ENCODE peak calls at places on chromosomes 5 and 9, in eight cellular contexts. R is body of pancreas, P is tibial artery, J is BE2C, M is neural progenitor cell, Q is Peyer's patch, G is PC-3, C is endothelial cell of umbilical vein. L is an unnamed sample. For H3K4me1 and H3K9me3, the result is how much of the 10 kb centered on the place peaks cover.

GRCh38 chr5:121053055-121053985 is 589.2 kb downstream of the PRR16 start:
- DNase-seq in C (no peak), Q (no peak), M (no peak), R (no peak), J (peak), G (peak), P (no peak), L (no peak)

GRCh38 chr5:54964405-54964804 is 21.0 kb downstream of the ESM1 start:
- DNase-seq in R (no peak), G (no peak), Q (no peak), J (no peak), C (no peak), M (no peak), P (no peak), L (no peak)

GRCh38 chr9:112404367-112404979 is 24.6 kb downstream of the HSDL2 start:
- DNase-seq in G (no peak), J (no peak), P (no peak), C (no peak), M (no peak), Q (no peak), R (no peak), L (no peak)

GRCh38 chr5:140145818-140146522 is 20.2 kb downstream of the IGIP start:
- DNase-seq in M (peak), P (peak), R (peak), J (peak), Q (peak), C (peak), G (peak), L (peak)

GRCh38 chr5:139808481-139809330 is 13.1 kb downstream of the PSD2 start:
- DNase-seq in P (no peak), M (peak), G (peak), J (no peak), R (no peak), C (peak), Q (no peak), L (no peak)

GRCh38 chr5:177311361-177311722 is 356 bp downstream of the MXD3 start:
- DNase-seq in Q (no peak), J (peak), G (peak), P (no peak), M (no peak), R (peak), C (no peak), L (no peak)

GRCh38 chr9:129398901-129399300 is 220.8 kb upstream of the IER5L start:
- DNase-seq in C (no peak), R (peak), P (no peak), G (no peak), J (peak), M (no peak), Q (no peak), L (no peak)

GRCh38 chr9:83036043-83036442 is 26.9 kb downstream of the RASEF start:
- DNase-seq in R (no peak), Q (no peak), J (peak), P (no peak), M (no peak), G (no peak), C (no peak), L (no peak)

GRCh38 chr9:7549261-7549660 is 250.3 kb downstream of the DMAC1 start:
- DNase-seq in Q (peak), M (peak), R (no peak), G (no peak), C (no peak), J (no peak), P (peak), L (no peak)

GRCh38 chr5:122091942-122092600 is 14.0 kb upstream of the LOX start:
- DNase-seq in Q (no peak), C (peak), J (no peak), P (no peak), G (peak), R (no peak), M (peak), L (no peak)

GRCh38 chr9:124040935-124041816 is 29.6 kb downstream of the LHX2 start:
- DNase-seq in J (peak), C (peak), G (no peak), P (no peak), Q (peak), R (peak), M (peak), L (no peak)

GRCh38 chr9:134544388-134545212 is 97.0 kb upstream of the COL5A1 start:
- DNase-seq in P (no peak), R (no peak), Q (no peak), J (no peak), G (peak), C (peak), M (peak), L (no peak)

GRCh38 chr5:167720676-167721260 is 570.7 kb upstream of the WWC1 start:
- DNase-seq in J (no peak), G (peak), R (no peak), P (no peak), C (no peak), M (no peak), Q (no peak), L (no peak)

GRCh38 chr9:5587024-5587423 is 41.9 kb upstream of the RIC1 start:
- DNase-seq in P (no peak), R (no peak), M (no peak), G (peak), J (no peak), C (no peak), Q (no peak), L (no peak)

GRCh38 chr5:91794856-91795548 is 411.9 kb upstream of the ARRDC3 start:
- DNase-seq in Q (no peak), R (no peak), M (no peak), G (peak), C (no peak), J (no peak), P (no peak), L (no peak)

GRCh38 chr5:168991311-168991710 is 309.6 kb downstream of the SLIT3 start:
- DNase-seq in Q (no peak), R (no peak), G (peak), P (no peak), J (no peak), M (no peak), C (no peak), L (no peak)

GRCh38 chr5:149750596-149750995 is 20.5 kb downstream of the PPARGC1B start:
- DNase-seq in Q (no peak), P (no peak), R (no peak), G (no peak), J (no peak), C (no peak), M (no peak), L (no peak)

GRCh38 chr9:15135167-15135792 is 171.7 kb downstream of the TTC39B start:
- DNase-seq in J (peak), R (peak), P (peak), M (peak), Q (peak), C (peak), G (peak), L (peak)

GRCh38 chr5:52875827-52876226 is 88.1 kb downstream of the ITGA1 start:
- DNase-seq in J (no peak), G (no peak), M (no peak), P (no peak), Q (no peak), C (no peak), R (no peak), L (no peak)

GRCh38 chr9:115104908-115105307 is 13.0 kb downstream of the TNC start:
- DNase-seq in C (no peak), R (no peak), Q (no peak), P (no peak), M (no peak), G (peak), J (no peak), L (no peak)

GRCh38 chr5:77958642-77959315 is 182.6 kb upstream of the TBCA start:
- DNase-seq in R (no peak), C (no peak), G (no peak), Q (no peak), P (no peak), M (peak), J (no peak), L (no peak)

GRCh38 chr5:128920345-128921215 is 44.7 kb upstream of the SLC27A6 start:
- DNase-seq in R (no peak), P (no peak), Q (no peak), J (no peak), C (peak), G (peak), M (no peak), L (no peak)

GRCh38 chr5:144369001-144369400 is 198.3 kb downstream of the KCTD16 start:
- DNase-seq in Q (no peak), G (no peak), P (no peak), J (no peak), M (no peak), C (no peak), R (peak), L (no peak)

GRCh38 chr9:91711755-91712591 is 238.1 kb downstream of the ROR2 start:
- DNase-seq in M (no peak), P (no peak), C (no peak), Q (peak), R (no peak), J (no peak), G (peak), L (no peak)

GRCh38 chr5:127870914-127871313 is 167.7 kb downstream of the CCDC192 start:
- DNase-seq in G (no peak), M (peak), C (peak), R (peak), P (peak), J (peak), Q (no peak), L (peak)

GRCh38 chr5:132465095-132465707 is 25.4 kb downstream of the IRF1 start:
- DNase-seq in R (no peak), J (no peak), Q (peak), M (no peak), P (peak), G (no peak), C (no peak), L (no peak)

GRCh38 chr9:35996358-35996970 is 38.5 kb upstream of the OR2S2 start:
- DNase-seq in C (no peak), G (no peak), M (no peak), R (no peak), J (no peak), P (no peak), Q (no peak), L (no peak)

GRCh38 chr5:172508471-172509404 is 54.4 kb upstream of the SH3PXD2B start:
- DNase-seq in R (no peak), G (no peak), J (no peak), C (no peak), P (no peak), M (no peak), Q (peak), L (peak)

GRCh38 chr5:39140558-39141168 is 66.5 kb upstream of the RICTOR start:
- DNase-seq in P (no peak), R (no peak), C (no peak), M (no peak), J (no peak), G (peak), Q (no peak), L (no peak)

GRCh38 chr9:129343697-129344375 is 165.8 kb upstream of the IER5L start:
- DNase-seq in P (peak), R (no peak), G (no peak), J (no peak), Q (peak), C (no peak), M (no peak), L (peak)

GRCh38 chr9:70389642-70390266 is 24.7 kb downstream of the KLF9 start:
- DNase-seq in J (no peak), G (peak), P (no peak), M (peak), C (peak), R (no peak), Q (no peak), L (peak)

GRCh38 chr9:122991370-122991830 is 42.1 kb upstream of the GPR21 start:
- DNase-seq in C (peak), G (peak), M (peak), Q (no peak), R (peak), J (peak), P (no peak), L (no peak)

GRCh38 chr5:134432677-134433359 is 21.1 kb upstream of the CDKN2AIPNL start:
- DNase-seq in Q (no peak), G (no peak), J (no peak), P (no peak), M (no peak), R (no peak), C (no peak), L (no peak)
- TF ChIP-seq CTCF in Q (no peak), G (no peak), J (no peak), P (no peak), M (no peak), R (no peak), C (no peak), L (no peak)

GRCh38 chr5:65065112-65065511 is 296.4 kb downstream of the CWC27 start:
- DNase-seq in Q (no peak), M (no peak), R (no peak), G (no peak), P (no peak), C (no peak), J (no peak), L (no peak)
- H3K4me1 ChIP-seq in Q (under half), M (under half), R (under half), G (under half), P (under half), C (under half), J (under half), L (under half)

GRCh38 chr5:178982941-178983340 is 12.2 kb downstream of the GRM6 start:
- DNase-seq in Q (no peak), P (no peak), C (no peak), G (no peak), J (no peak), M (no peak), R (no peak), L (no peak)
- H3K9me3 ChIP-seq in Q (half or more), P (half or more), C (under half), G (under half), J (under half), M (under half), R (under half), L (half or more)

DNA sequence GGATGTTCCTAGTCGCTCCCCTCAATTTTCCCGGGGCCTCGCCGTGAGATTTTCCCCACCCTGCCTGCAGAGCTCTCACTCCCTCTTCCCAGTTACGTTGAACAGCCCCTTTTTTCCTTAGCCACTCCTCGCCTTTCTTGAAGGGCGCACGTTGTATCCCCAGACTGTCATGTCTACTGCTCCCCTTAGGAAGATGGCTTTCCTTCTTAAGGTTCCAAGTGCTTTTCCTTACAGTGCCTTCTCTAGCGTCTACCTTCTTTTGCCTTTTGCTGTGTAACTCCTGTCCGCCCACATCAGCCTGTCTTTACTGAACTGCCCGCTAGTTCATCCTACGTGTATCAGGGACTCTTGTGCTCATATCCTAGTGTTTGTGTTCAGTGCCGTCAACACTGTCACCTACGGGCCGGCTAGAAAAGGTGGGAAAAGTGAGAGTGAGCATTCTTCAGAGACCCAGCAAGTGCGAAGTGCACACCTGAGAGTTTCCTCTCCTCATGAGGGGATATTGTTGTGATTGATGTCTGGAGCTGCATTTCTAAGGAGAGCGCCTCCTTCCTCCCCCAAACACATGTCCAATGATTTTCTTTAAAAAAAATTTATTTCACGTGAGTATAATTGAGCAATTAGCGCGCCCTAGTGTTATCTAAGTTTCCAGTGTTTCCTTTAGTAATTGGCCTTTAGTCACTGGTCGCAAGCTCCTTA is 764 bp downstream of the CAMLG start:
- DNase-seq in J (peak), G (peak), C (peak), P (no peak), R (peak), M (peak), Q (peak), L (no peak)
- TF ChIP-seq CTCF in J (no peak), G (peak), C (no peak), P (no peak), R (no peak), M (no peak), Q (peak), L (no peak)

GRCh38 chr9:89404074-89404473 is 85.8 kb downstream of the SECISBP2 start:
- DNase-seq in Q (no peak), C (no peak), J (no peak), P (no peak), R (no peak), G (no peak), M (no peak), L (no peak)
- H3K4me1 ChIP-seq in Q (under half), C (under half), J (under half), P (under half), R (under half), G (under half), M (under half), L (under half)